ENCODE peak calls at places on chromosomes 3 and 15, in six cellular contexts. One of them, this sample, is unnamed.

GRCh38 chr15:68303134-68303533 is 25.6 kb downstream of the FEM1B start:
- DNase-seq in RWPE1: no peak
- DNase-seq in HCT116: no peak
- DNase-seq in transverse colon: no peak
- DNase-seq in colonic mucosa: peak
- DNase-seq in ovary: no peak
- DNase-seq in this sample: no peak

GRCh38 chr15:84033793-84034553 is 201.6 kb upstream of the GOLGA6L4 start:
- DNase-seq in RWPE1: peak
- DNase-seq in HCT116: no peak
- DNase-seq in transverse colon: no peak
- DNase-seq in colonic mucosa: no peak
- DNase-seq in ovary: no peak
- DNase-seq in this sample: no peak

GRCh38 chr3:71430941-71431552 is 152.5 kb downstream of the FOXP1 start:
- DNase-seq in RWPE1: no peak
- DNase-seq in HCT116: no peak
- DNase-seq in transverse colon: no peak
- DNase-seq in colonic mucosa: no peak
- DNase-seq in ovary: no peak
- DNase-seq in this sample: no peak

GRCh38 chr3:77475545-77475944 is 435.6 kb downstream of the ROBO2 start:
- DNase-seq in RWPE1: no peak
- DNase-seq in HCT116: no peak
- DNase-seq in transverse colon: no peak
- DNase-seq in colonic mucosa: no peak
- DNase-seq in ovary: no peak
- DNase-seq in this sample: no peak

GRCh38 chr15:31266712-31267111 is 59.9 kb upstream of the KLF13 start:
- DNase-seq in RWPE1: no peak
- DNase-seq in HCT116: no peak
- DNase-seq in transverse colon: peak
- DNase-seq in colonic mucosa: peak
- DNase-seq in ovary: no peak
- DNase-seq in this sample: no peak

GRCh38 chr15:48800811-48801460 is 9.9 kb downstream of the CEP152 start:
- DNase-seq in RWPE1: no peak
- DNase-seq in HCT116: no peak
- DNase-seq in transverse colon: no peak
- DNase-seq in colonic mucosa: no peak
- DNase-seq in ovary: no peak
- DNase-seq in this sample: no peak

GRCh38 chr15:81950841-81951414 is 94.9 kb downstream of the MEX3B start:
- DNase-seq in RWPE1: no peak
- DNase-seq in HCT116: no peak
- DNase-seq in transverse colon: no peak
- DNase-seq in colonic mucosa: no peak
- DNase-seq in ovary: no peak
- DNase-seq in this sample: no peak

GRCh38 chr15:55279746-55280351 is 9.8 kb downstream of the RAB27A start:
- DNase-seq in RWPE1: peak
- DNase-seq in HCT116: peak
- DNase-seq in transverse colon: peak
- DNase-seq in colonic mucosa: no peak
- DNase-seq in ovary: no peak
- DNase-seq in this sample: peak

GRCh38 chr15:64197425-64197824 is 34.6 kb upstream of the PPIB start:
- DNase-seq in RWPE1: no peak
- DNase-seq in HCT116: no peak
- DNase-seq in transverse colon: no peak
- DNase-seq in colonic mucosa: no peak
- DNase-seq in ovary: no peak
- DNase-seq in this sample: no peak

GRCh38 chr3:15797600-15798303 is at the start of gene ANKRD28:
- DNase-seq in RWPE1: peak
- DNase-seq in HCT116: peak
- DNase-seq in transverse colon: no peak
- DNase-seq in colonic mucosa: peak
- DNase-seq in ovary: no peak
- DNase-seq in this sample: peak

GRCh38 chr3:187770224-187770623 is 25.0 kb upstream of the BCL6 start:
- DNase-seq in RWPE1: no peak
- DNase-seq in HCT116: no peak
- DNase-seq in transverse colon: no peak
- DNase-seq in colonic mucosa: no peak
- DNase-seq in ovary: no peak
- DNase-seq in this sample: no peak
- H3K27ac ChIP-seq in RWPE1: no peak
- H3K27ac ChIP-seq in HCT116: no peak
- H3K27ac ChIP-seq in transverse colon: no peak
- H3K27ac ChIP-seq in colonic mucosa: no peak
- H3K27ac ChIP-seq in ovary: no peak
- H3K27ac ChIP-seq in this sample: no peak

DNA sequence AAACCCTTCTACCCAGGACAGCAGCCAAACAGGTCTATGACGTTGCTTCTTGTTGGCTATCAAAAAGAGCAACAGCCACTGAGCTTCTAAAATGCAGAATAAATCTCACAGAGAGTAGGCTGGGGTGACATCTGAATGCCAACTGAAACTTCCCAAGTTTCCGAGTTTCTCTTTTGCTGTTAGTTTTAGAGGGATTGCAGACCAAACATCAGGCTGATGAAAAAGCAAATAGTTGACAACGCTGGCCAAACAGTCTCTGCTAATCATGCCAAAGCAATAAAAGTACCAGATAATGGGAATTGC is 670 bp upstream of the CBLB start:
- DNase-seq in RWPE1: no peak
- DNase-seq in HCT116: no peak
- DNase-seq in transverse colon: no peak
- DNase-seq in colonic mucosa: no peak
- DNase-seq in ovary: no peak
- DNase-seq in this sample: no peak
- H3K27ac ChIP-seq in RWPE1: peak
- H3K27ac ChIP-seq in HCT116: no peak
- H3K27ac ChIP-seq in transverse colon: peak
- H3K27ac ChIP-seq in colonic mucosa: peak
- H3K27ac ChIP-seq in ovary: peak
- H3K27ac ChIP-seq in this sample: peak

GRCh38 chr3:13253208-13253937 is 166.7 kb downstream of the NUP210 start:
- DNase-seq in RWPE1: no peak
- DNase-seq in HCT116: no peak
- DNase-seq in transverse colon: no peak
- DNase-seq in colonic mucosa: no peak
- DNase-seq in ovary: no peak
- DNase-seq in this sample: no peak
- H3K27ac ChIP-seq in RWPE1: no peak
- H3K27ac ChIP-seq in HCT116: no peak
- H3K27ac ChIP-seq in transverse colon: no peak
- H3K27ac ChIP-seq in colonic mucosa: no peak
- H3K27ac ChIP-seq in ovary: no peak
- H3K27ac ChIP-seq in this sample: no peak

GRCh38 chr15:69756440-69756839 is 303.8 kb downstream of the RPLP1 start:
- DNase-seq in RWPE1: no peak
- DNase-seq in HCT116: no peak
- DNase-seq in transverse colon: no peak
- DNase-seq in colonic mucosa: no peak
- DNase-seq in ovary: no peak
- DNase-seq in this sample: no peak
- H3K27ac ChIP-seq in RWPE1: no peak
- H3K27ac ChIP-seq in HCT116: no peak
- H3K27ac ChIP-seq in transverse colon: no peak
- H3K27ac ChIP-seq in colonic mucosa: no peak
- H3K27ac ChIP-seq in ovary: no peak
- H3K27ac ChIP-seq in this sample: no peak

GRCh38 chr15:92900712-92901052 is 558 bp downstream of the CHD2 start:
- DNase-seq in RWPE1: no peak
- DNase-seq in HCT116: no peak
- DNase-seq in transverse colon: no peak
- DNase-seq in colonic mucosa: no peak
- DNase-seq in ovary: no peak
- DNase-seq in this sample: no peak
- H3K27ac ChIP-seq in RWPE1: peak
- H3K27ac ChIP-seq in HCT116: peak
- H3K27ac ChIP-seq in transverse colon: peak
- H3K27ac ChIP-seq in colonic mucosa: peak
- H3K27ac ChIP-seq in ovary: peak
- H3K27ac ChIP-seq in this sample: peak